ENCODE peak calls at places on chromosomes 16 and 17, in nine cellular contexts. U, D, A, T, V, G, Q, L and P are unnamed samples. For H3K36me3, the result is how much of the 10 kb centered on the place peaks cover.

GRCh38 chr17:6374761-6375312 is 60.1 kb downstream of the AIPL1 start:
- DNase-seq in U (no peak), D (no peak), A (no peak), T (no peak), V (no peak), G (peak), Q (peak), L (peak), P (no peak)

GRCh38 chr17:51355314-51356083 is 95.2 kb downstream of the UTP18 start:
- DNase-seq in U (no peak), D (no peak), A (no peak), T (no peak), V (no peak), G (no peak), Q (peak), L (no peak), P (no peak)

GRCh38 chr17:13429201-13429600 is 172.5 kb downstream of the HS3ST3A1 start:
- DNase-seq in U (no peak), D (no peak), A (no peak), T (no peak), V (no peak), G (peak), Q (peak), L (no peak), P (no peak)

GRCh38 chr16:86924537-86924936 is 346.2 kb downstream of the FOXL1 start:
- DNase-seq in U (no peak), D (no peak), A (no peak), T (no peak), V (no peak), G (no peak), Q (peak), L (no peak), P (no peak)

GRCh38 chr17:2181206-2181983 is 122.2 kb downstream of the SMG6 start:
- DNase-seq in U (peak), D (peak), A (peak), T (no peak), V (no peak), G (peak), Q (peak), L (peak), P (no peak)

GRCh38 chr16:85983064-85983463 is 84.1 kb downstream of the IRF8 start:
- DNase-seq in U (no peak), D (no peak), A (no peak), T (no peak), V (peak), G (no peak), Q (no peak), L (no peak), P (no peak)

GRCh38 chr17:45739786-45740185 is 44.3 kb upstream of the CRHR1 start:
- DNase-seq in U (no peak), D (no peak), A (no peak), T (peak), V (no peak), G (no peak), Q (no peak), L (no peak), P (no peak)

GRCh38 chr17:39167492-39167891 is 1.5 kb upstream of the ARL5C start:
- DNase-seq in U (no peak), D (peak), A (peak), T (no peak), V (no peak), G (no peak), Q (no peak), L (no peak), P (no peak)

GRCh38 chr17:2003525-2003924 is 21.6 kb downstream of the RTN4RL1 start:
- DNase-seq in U (no peak), D (no peak), A (no peak), T (no peak), V (no peak), G (no peak), Q (no peak), L (no peak), P (no peak)

GRCh38 chr16:50300942-50301625 is 34.7 kb downstream of the ADCY7 start:
- DNase-seq in U (no peak), D (no peak), A (no peak), T (peak), V (peak), G (no peak), Q (peak), L (no peak), P (no peak)

GRCh38 chr17:75900691-75901533 is 3.8 kb downstream of the MRPL38 start:
- DNase-seq in U (no peak), D (no peak), A (no peak), T (no peak), V (no peak), G (no peak), Q (no peak), L (peak), P (no peak)

GRCh38 chr16:85173077-85173980 is 61.1 kb upstream of the CIBAR2 start:
- DNase-seq in U (no peak), D (no peak), A (no peak), T (peak), V (no peak), G (peak), Q (peak), L (peak), P (no peak)

GRCh38 chr16:50709061-50709695 is 15.8 kb downstream of the NOD2 start:
- DNase-seq in U (no peak), D (no peak), A (peak), T (no peak), V (no peak), G (no peak), Q (no peak), L (no peak), P (no peak)

GRCh38 chr16:50274771-50275415 is 8.5 kb downstream of the ADCY7 start:
- DNase-seq in U (no peak), D (no peak), A (no peak), T (no peak), V (peak), G (no peak), Q (no peak), L (no peak), P (no peak)

GRCh38 chr17:50474523-50474922 is 4.1 kb upstream of the RSAD1 start:
- DNase-seq in U (no peak), D (no peak), A (no peak), T (peak), V (no peak), G (no peak), Q (no peak), L (no peak), P (no peak)

GRCh38 chr17:44326867-44327444 is 2.3 kb upstream of the SLC25A39 start:
- DNase-seq in U (peak), D (peak), A (peak), T (peak), V (peak), G (peak), Q (peak), L (peak), P (peak)

GRCh38 chr17:44327715-44328449 is 3.3 kb upstream of the SLC25A39 start:
- DNase-seq in U (no peak), D (no peak), A (no peak), T (no peak), V (no peak), G (no peak), Q (no peak), L (no peak), P (no peak)

GRCh38 chr17:44334315-44335181 is 9.9 kb upstream of the SLC25A39 start:
- DNase-seq in U (no peak), D (no peak), A (no peak), T (no peak), V (no peak), G (no peak), Q (no peak), L (no peak), P (no peak)

GRCh38 chr17:44333371-44333770 is 8.7 kb upstream of the SLC25A39 start:
- DNase-seq in U (peak), D (no peak), A (no peak), T (peak), V (no peak), G (no peak), Q (no peak), L (no peak), P (no peak)

GRCh38 chr17:44331249-44331760 is 6.7 kb upstream of the SLC25A39 start:
- DNase-seq in U (peak), D (no peak), A (peak), T (no peak), V (peak), G (peak), Q (peak), L (peak), P (peak)
- TF ChIP-seq CTCF in U (peak), D (peak), A (peak), T (peak), V (peak), G (peak), Q (peak), L (peak), P (peak)

GRCh38 chr16:46926470-46927225 is 42.5 kb downstream of the GPT2 start:
- DNase-seq in U (no peak), D (no peak), A (no peak), T (no peak), V (no peak), G (no peak), Q (no peak), L (no peak), P (no peak)
- H3K4me3 ChIP-seq in U (no peak), D (no peak), A (no peak), T (no peak), V (no peak), G (no peak), Q (no peak), L (no peak), P (no peak)

DNA sequence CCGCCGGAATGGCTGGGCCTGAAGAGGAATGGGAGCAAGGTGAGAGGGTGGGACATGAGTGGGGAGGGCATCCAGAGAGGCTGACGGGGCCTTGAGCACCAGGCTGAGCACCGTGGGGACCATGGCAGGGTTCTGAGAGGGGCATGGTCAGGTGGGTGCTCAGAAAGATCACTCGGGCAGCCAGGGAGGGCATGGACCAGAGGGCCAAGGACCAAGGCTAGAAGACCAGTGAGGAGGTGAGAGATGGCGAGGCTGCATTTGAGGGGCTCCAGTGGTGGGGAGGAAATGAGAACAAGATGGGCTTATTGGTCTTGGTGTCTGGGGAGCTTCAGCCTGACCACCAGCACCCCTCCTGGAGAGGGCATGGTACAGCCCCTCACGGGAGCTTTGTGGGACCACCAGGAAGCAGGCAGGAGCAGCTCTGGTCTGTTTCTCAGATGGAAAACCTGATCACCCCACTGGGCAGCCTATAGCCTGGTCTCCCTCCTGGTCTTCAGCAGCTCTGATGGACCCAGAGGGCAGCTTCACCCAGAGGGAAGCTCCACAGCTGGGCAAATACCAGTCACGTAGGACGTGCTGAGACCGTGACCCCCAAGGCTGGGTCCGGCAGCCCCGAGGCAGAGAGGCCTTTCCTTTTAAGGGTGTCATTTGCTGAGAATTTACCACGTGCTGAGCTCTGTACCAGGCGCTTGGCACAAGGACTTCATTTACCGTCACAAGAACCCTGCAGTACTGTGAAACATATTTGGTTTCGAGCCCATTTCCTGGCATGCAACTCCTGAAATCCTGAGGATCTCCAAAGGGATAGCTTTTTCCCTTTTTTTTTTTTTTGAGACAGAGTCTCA is 11.4 kb upstream of the NCBP3 start:
- DNase-seq in U (no peak), D (no peak), A (no peak), T (no peak), V (no peak), G (no peak), Q (no peak), L (no peak), P (no peak)
- H3K36me3 ChIP-seq in U (under half), D (under half), A (under half), T (under half), V (under half), G (under half), Q (under half), L (under half), P (under half)

GRCh38 chr17:32267690-32268205 is 2.1 kb downstream of the RHBDL3 start:
- DNase-seq in U (no peak), D (no peak), A (no peak), T (peak), V (no peak), G (no peak), Q (no peak), L (peak), P (no peak)
- TF ChIP-seq CTCF in U (no peak), D (no peak), A (no peak), T (no peak), V (no peak), G (no peak), Q (no peak), L (no peak), P (no peak)

GRCh38 chr17:77455111-77455877 is 314.5 kb downstream of the SEC14L1 start:
- DNase-seq in U (no peak), D (no peak), A (no peak), T (no peak), V (no peak), G (no peak), Q (peak), L (no peak), P (no peak)

GRCh38 chr17:77456951-77457548 is 316.3 kb downstream of the SEC14L1 start:
- DNase-seq in U (no peak), D (no peak), A (no peak), T (no peak), V (peak), G (no peak), Q (no peak), L (no peak), P (peak)

GRCh38 chr17:77454560-77455095 is 313.9 kb downstream of the SEC14L1 start:
- DNase-seq in U (no peak), D (no peak), A (no peak), T (no peak), V (no peak), G (no peak), Q (no peak), L (no peak), P (no peak)

GRCh38 chr17:77456271-77456950 is 315.6 kb downstream of the SEC14L1 start:
- DNase-seq in U (no peak), D (no peak), A (no peak), T (no peak), V (peak), G (no peak), Q (no peak), L (no peak), P (peak)

GRCh38 chr17:77455878-77456234 is 315.1 kb downstream of the SEC14L1 start:
- DNase-seq in U (no peak), D (no peak), A (no peak), T (no peak), V (no peak), G (no peak), Q (no peak), L (no peak), P (no peak)
- H3K4me3 ChIP-seq in U (no peak), D (no peak), A (no peak), T (peak), V (peak), G (no peak), Q (no peak), L (no peak), P (peak)

GRCh38 chr16:2774161-2774891 is 2.8 kb downstream of the ELOB start:
- DNase-seq in U (no peak), D (no peak), A (no peak), T (peak), V (no peak), G (no peak), Q (no peak), L (no peak), P (no peak)
- H3K36me3 ChIP-seq in U (under half), D (half or more), A (half or more), T (half or more), V (under half), G (under half), Q (under half), L (under half), P (under half)

GRCh38 chr17:72421128-72422092 is 300.6 kb downstream of the SOX9 start:
- DNase-seq in U (peak), D (no peak), A (no peak), T (no peak), V (peak), G (peak), Q (peak), L (no peak), P (no peak)

GRCh38 chr17:72423718-72424117 is 302.9 kb downstream of the SOX9 start:
- DNase-seq in U (no peak), D (no peak), A (no peak), T (no peak), V (no peak), G (no peak), Q (no peak), L (no peak), P (no peak)

GRCh38 chr17:72423286-72423589 is 302.4 kb downstream of the SOX9 start:
- DNase-seq in U (no peak), D (no peak), A (no peak), T (no peak), V (no peak), G (no peak), Q (no peak), L (no peak), P (no peak)

GRCh38 chr17:72422204-72422504 is 301.3 kb downstream of the SOX9 start:
- DNase-seq in U (no peak), D (no peak), A (no peak), T (no peak), V (no peak), G (no peak), Q (no peak), L (no peak), P (no peak)

GRCh38 chr17:72422505-72423285 is 301.9 kb downstream of the SOX9 start:
- DNase-seq in U (peak), D (peak), A (peak), T (no peak), V (peak), G (peak), Q (peak), L (no peak), P (no peak)
- TF ChIP-seq CTCF in U (no peak), D (no peak), A (no peak), T (no peak), V (no peak), G (no peak), Q (no peak), L (no peak), P (no peak)

GRCh38 chr16:10965440-10966039 is 21.2 kb downstream of the CLEC16A start:
- DNase-seq in U (no peak), D (no peak), A (no peak), T (no peak), V (no peak), G (no peak), Q (no peak), L (no peak), P (no peak)
- H3K4me3 ChIP-seq in U (no peak), D (no peak), A (no peak), T (no peak), V (no peak), G (no peak), Q (no peak), L (no peak), P (no peak)

DNA sequence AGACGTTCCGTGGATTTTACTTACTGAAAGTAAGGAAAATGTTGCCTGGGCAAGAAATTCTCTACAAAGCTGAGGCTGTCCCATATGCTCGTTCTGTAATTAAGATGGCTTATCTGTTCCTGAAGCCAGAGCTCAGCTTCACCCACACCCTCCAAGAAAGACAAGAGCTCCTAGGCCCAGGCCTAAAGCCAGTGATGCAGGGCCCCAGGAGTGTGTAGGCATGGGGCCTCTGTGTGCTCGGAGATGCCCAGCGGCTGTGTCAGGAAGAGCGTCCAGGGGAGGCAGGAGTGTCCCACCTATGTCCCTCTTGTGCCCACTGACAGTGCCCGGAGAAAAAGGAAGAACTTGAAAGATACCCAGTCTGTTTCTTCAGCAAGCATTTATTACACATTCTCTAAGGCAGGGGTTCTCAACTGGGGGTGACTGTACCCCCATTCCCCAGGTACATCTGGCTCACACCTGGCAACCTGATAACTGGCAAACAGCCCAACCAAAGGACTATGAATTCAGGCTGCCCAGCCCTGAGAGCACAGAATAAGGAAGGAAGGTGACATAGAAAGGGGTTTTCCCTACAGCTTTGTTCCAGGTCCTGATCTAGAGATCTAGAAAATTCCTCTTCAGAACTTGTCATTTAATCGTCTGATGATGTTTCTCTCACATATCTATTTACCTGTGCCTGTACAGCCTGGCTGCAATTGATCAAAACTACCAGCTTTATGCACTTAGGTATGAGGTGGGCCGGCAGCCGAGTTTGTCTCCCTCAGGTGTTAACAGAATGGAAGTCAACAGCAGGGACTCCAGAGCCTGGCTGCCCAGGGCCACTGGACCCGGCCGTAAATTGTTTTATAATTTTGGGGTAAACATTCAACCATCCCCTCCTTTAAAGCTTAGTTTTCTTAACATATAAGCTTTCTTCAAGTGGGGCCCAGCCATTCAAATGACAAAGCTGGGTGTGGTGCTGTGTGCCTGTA is 12.0 kb downstream of the SNN start:
- DNase-seq in U (no peak), D (no peak), A (no peak), T (no peak), V (peak), G (no peak), Q (no peak), L (no peak), P (no peak)
- H3K36me3 ChIP-seq in U (under half), D (half or more), A (half or more), T (half or more), V (under half), G (under half), Q (under half), L (under half), P (under half)

GRCh38 chr16:81900014-81900413 is 111.3 kb downstream of the SDR42E1 start:
- DNase-seq in U (no peak), D (no peak), A (no peak), T (no peak), V (no peak), G (no peak), Q (no peak), L (no peak), P (no peak)
- TF ChIP-seq CTCF in U (no peak), D (no peak), A (no peak), T (no peak), V (no peak), G (no peak), Q (no peak), L (no peak), P (no peak)